ENCODE peak calls at places on chromosomes 13 and 19, in four cellular contexts. One of them, this sample, is unnamed.

GRCh38 chr19:46211201-46211881 is 18.2 kb upstream of the IGFL1 start:
- DNase-seq in CD4-positive, CD25-positive, alpha-beta regulatory T cell: no peak
- DNase-seq in left cardiac atrium: peak; percentile 30
- DNase-seq in neural progenitor cell: peak; percentile 33
- DNase-seq in this sample: no peak

GRCh38 chr13:40146586-40147240 is 491.3 kb downstream of the COG6 start:
- DNase-seq in neural progenitor cell: no peak
- DNase-seq in CD4-positive, CD25-positive, alpha-beta regulatory T cell: no peak
- DNase-seq in left cardiac atrium: no peak
- DNase-seq in this sample: peak; percentile 17

GRCh38 chr13:44237276-44237767 is 136.3 kb upstream of the SERP2 start:
- DNase-seq in neural progenitor cell: no peak
- DNase-seq in CD4-positive, CD25-positive, alpha-beta regulatory T cell: no peak
- DNase-seq in left cardiac atrium: peak; percentile 76
- DNase-seq in this sample: no peak

GRCh38 chr19:49335784-49336481 is 727 bp downstream of the CD37 start:
- DNase-seq in neural progenitor cell: no peak
- DNase-seq in CD4-positive, CD25-positive, alpha-beta regulatory T cell: no peak
- DNase-seq in left cardiac atrium: no peak
- DNase-seq in this sample: peak; percentile 51

GRCh38 chr19:1884719-1885334 is 469 bp downstream of the ABHD17A start:
- DNase-seq in CD4-positive, CD25-positive, alpha-beta regulatory T cell: no peak
- DNase-seq in left cardiac atrium: no peak
- DNase-seq in neural progenitor cell: peak; percentile 39
- DNase-seq in this sample: no peak

GRCh38 chr13:32829676-32830091 is 186.5 kb upstream of the KL start:
- DNase-seq in left cardiac atrium: no peak
- DNase-seq in CD4-positive, CD25-positive, alpha-beta regulatory T cell: no peak
- DNase-seq in neural progenitor cell: no peak
- DNase-seq in this sample: no peak

GRCh38 chr19:37079238-37079637 is 1.0 kb downstream of the ZNF420 start:
- DNase-seq in left cardiac atrium: no peak
- DNase-seq in neural progenitor cell: peak; percentile 5
- DNase-seq in CD4-positive, CD25-positive, alpha-beta regulatory T cell: no peak
- DNase-seq in this sample: no peak

GRCh38 chr19:29965529-29965928 is 23.5 kb downstream of the URI1 start:
- DNase-seq in left cardiac atrium: no peak
- DNase-seq in neural progenitor cell: no peak
- DNase-seq in CD4-positive, CD25-positive, alpha-beta regulatory T cell: no peak
- DNase-seq in this sample: no peak

GRCh38 chr13:49754146-49754545 is 38.3 kb downstream of the KPNA3 start:
- DNase-seq in neural progenitor cell: no peak
- DNase-seq in left cardiac atrium: no peak
- DNase-seq in CD4-positive, CD25-positive, alpha-beta regulatory T cell: no peak
- DNase-seq in this sample: no peak

GRCh38 chr19:27922970-27923369 is 1290.0 kb downstream of the UQCRFS1 start:
- DNase-seq in left cardiac atrium: no peak
- DNase-seq in CD4-positive, CD25-positive, alpha-beta regulatory T cell: no peak
- DNase-seq in neural progenitor cell: no peak
- DNase-seq in this sample: no peak

GRCh38 chr13:109957875-109958274 is 171.5 kb upstream of the IRS2 start:
- DNase-seq in CD4-positive, CD25-positive, alpha-beta regulatory T cell: no peak
- DNase-seq in left cardiac atrium: no peak
- DNase-seq in neural progenitor cell: no peak
- DNase-seq in this sample: no peak

GRCh38 chr13:113646376-113646775 is 11.6 kb downstream of the ATP4B start:
- DNase-seq in neural progenitor cell: no peak
- DNase-seq in left cardiac atrium: no peak
- DNase-seq in CD4-positive, CD25-positive, alpha-beta regulatory T cell: no peak
- DNase-seq in this sample: no peak

GRCh38 chr13:104616990-104617389 is 1550.8 kb upstream of the SLC10A2 start:
- DNase-seq in left cardiac atrium: no peak
- DNase-seq in CD4-positive, CD25-positive, alpha-beta regulatory T cell: no peak
- DNase-seq in neural progenitor cell: no peak
- DNase-seq in this sample: no peak

GRCh38 chr13:79451500-79451962 is 29.4 kb upstream of the NDFIP2 start:
- DNase-seq in CD4-positive, CD25-positive, alpha-beta regulatory T cell: peak; percentile 56
- DNase-seq in neural progenitor cell: no peak
- DNase-seq in left cardiac atrium: no peak
- DNase-seq in this sample: peak; percentile 58

GRCh38 chr19:1279782-1280341 is 4.5 kb downstream of the FAM174C start:
- DNase-seq in neural progenitor cell: peak; percentile 89
- DNase-seq in CD4-positive, CD25-positive, alpha-beta regulatory T cell: peak; percentile 67
- DNase-seq in left cardiac atrium: peak; percentile 85
- DNase-seq in this sample: peak; percentile 90